ENCODE peak calls at places on chromosomes 12 and 14, in eight cellular contexts. One of them, this sample, is unnamed.

GRCh38 chr12:51335931-51336330 is 10.5 kb downstream of the CELA1 start:
- DNase-seq in neuronal stem cell: no peak
- DNase-seq in GM06990: no peak
- DNase-seq in NCI-H187 treated with DMSO at 0.1 percent for 48 hours: no peak
- DNase-seq in SW480: no peak
- DNase-seq in Ammon's horn: no peak
- DNase-seq in T-cell: no peak
- DNase-seq in ELF-1: no peak
- DNase-seq in this sample: no peak

GRCh38 chr12:109759076-109759420 is 45.4 kb downstream of the FAM222A start:
- DNase-seq in GM06990: no peak
- DNase-seq in T-cell: no peak
- DNase-seq in neuronal stem cell: no peak
- DNase-seq in Ammon's horn: no peak
- DNase-seq in SW480: no peak
- DNase-seq in NCI-H187 treated with DMSO at 0.1 percent for 48 hours: no peak
- DNase-seq in ELF-1: no peak
- DNase-seq in this sample: no peak

GRCh38 chr14:102170061-102170460 is 30.4 kb downstream of the WDR20 start:
- DNase-seq in Ammon's horn: no peak
- DNase-seq in NCI-H187 treated with DMSO at 0.1 percent for 48 hours: no peak
- DNase-seq in SW480: no peak
- DNase-seq in neuronal stem cell: no peak
- DNase-seq in GM06990: no peak
- DNase-seq in T-cell: no peak
- DNase-seq in ELF-1: no peak
- DNase-seq in this sample: no peak

GRCh38 chr14:69316449-69317391 is 56.8 kb downstream of the GALNT16 start:
- DNase-seq in SW480: peak; percentile 23
- DNase-seq in T-cell: no peak
- DNase-seq in ELF-1: no peak
- DNase-seq in neuronal stem cell: no peak
- DNase-seq in GM06990: no peak
- DNase-seq in NCI-H187 treated with DMSO at 0.1 percent for 48 hours: no peak
- DNase-seq in Ammon's horn: no peak
- DNase-seq in this sample: peak; percentile 51

GRCh38 chr14:64220466-64220865 is 73.7 kb downstream of the ESR2 start:
- DNase-seq in NCI-H187 treated with DMSO at 0.1 percent for 48 hours: no peak
- DNase-seq in SW480: no peak
- DNase-seq in T-cell: no peak
- DNase-seq in ELF-1: no peak
- DNase-seq in neuronal stem cell: no peak
- DNase-seq in GM06990: no peak
- DNase-seq in Ammon's horn: peak; percentile 68
- DNase-seq in this sample: no peak

GRCh38 chr12:19988457-19988856 is 379.9 kb upstream of the PDE3A start:
- DNase-seq in GM06990: no peak
- DNase-seq in Ammon's horn: no peak
- DNase-seq in NCI-H187 treated with DMSO at 0.1 percent for 48 hours: no peak
- DNase-seq in T-cell: no peak
- DNase-seq in SW480: no peak
- DNase-seq in neuronal stem cell: no peak
- DNase-seq in ELF-1: no peak
- DNase-seq in this sample: no peak

GRCh38 chr12:2341871-2342270 is 289.1 kb downstream of the CACNA1C start:
- DNase-seq in ELF-1: no peak
- DNase-seq in SW480: no peak
- DNase-seq in Ammon's horn: no peak
- DNase-seq in T-cell: no peak
- DNase-seq in neuronal stem cell: no peak
- DNase-seq in GM06990: no peak
- DNase-seq in NCI-H187 treated with DMSO at 0.1 percent for 48 hours: no peak
- DNase-seq in this sample: no peak

GRCh38 chr14:86057018-86057667 is 527.2 kb downstream of the FLRT2 start:
- DNase-seq in GM06990: no peak
- DNase-seq in neuronal stem cell: no peak
- DNase-seq in Ammon's horn: peak; percentile 58
- DNase-seq in ELF-1: no peak
- DNase-seq in NCI-H187 treated with DMSO at 0.1 percent for 48 hours: no peak
- DNase-seq in T-cell: no peak
- DNase-seq in SW480: peak; percentile 21
- DNase-seq in this sample: no peak

GRCh38 chr14:55028066-55028465 is 1.0 kb downstream of the SOCS4 start:
- DNase-seq in GM06990: no peak
- DNase-seq in ELF-1: no peak
- DNase-seq in Ammon's horn: no peak
- DNase-seq in T-cell: no peak
- DNase-seq in neuronal stem cell: no peak
- DNase-seq in NCI-H187 treated with DMSO at 0.1 percent for 48 hours: no peak
- DNase-seq in SW480: no peak
- DNase-seq in this sample: no peak

GRCh38 chr12:46432325-46432724 is 59.8 kb upstream of the SLC38A2 start:
- DNase-seq in ELF-1: no peak
- DNase-seq in Ammon's horn: no peak
- DNase-seq in NCI-H187 treated with DMSO at 0.1 percent for 48 hours: no peak
- DNase-seq in GM06990: no peak
- DNase-seq in T-cell: no peak
- DNase-seq in neuronal stem cell: no peak
- DNase-seq in SW480: no peak
- DNase-seq in this sample: no peak

GRCh38 chr14:95507174-95507573 is 9.3 kb downstream of the SYNE3 start:
- DNase-seq in ELF-1: peak; percentile 44
- DNase-seq in neuronal stem cell: no peak
- DNase-seq in GM06990: no peak
- DNase-seq in SW480: no peak
- DNase-seq in NCI-H187 treated with DMSO at 0.1 percent for 48 hours: no peak
- DNase-seq in T-cell: no peak
- DNase-seq in Ammon's horn: peak; percentile 81
- DNase-seq in this sample: peak; percentile 82

GRCh38 chr12:55762646-55763045 is 19.7 kb downstream of the GDF11 start:
- DNase-seq in T-cell: no peak
- DNase-seq in GM06990: no peak
- DNase-seq in NCI-H187 treated with DMSO at 0.1 percent for 48 hours: no peak
- DNase-seq in ELF-1: no peak
- DNase-seq in SW480: no peak
- DNase-seq in Ammon's horn: no peak
- DNase-seq in neuronal stem cell: no peak
- DNase-seq in this sample: no peak

GRCh38 chr14:53591816-53592215 is 364.8 kb downstream of the BMP4 start:
- DNase-seq in NCI-H187 treated with DMSO at 0.1 percent for 48 hours: no peak
- DNase-seq in T-cell: no peak
- DNase-seq in neuronal stem cell: no peak
- DNase-seq in ELF-1: no peak
- DNase-seq in SW480: no peak
- DNase-seq in GM06990: no peak
- DNase-seq in Ammon's horn: no peak
- DNase-seq in this sample: no peak

This sample was measured in ureter.